ENCODE peak calls at places on chromosome 1, in nine cellular contexts. One of them, this sample, is unnamed.

GRCh38 chr1:85295006-85295431 is 18.6 kb upstream of the BCL10 start:
- DNase-seq in posterior vena cava: no peak
- DNase-seq in body of pancreas: no peak
- DNase-seq in progenitor cell of endocrine pancreas: no peak
- DNase-seq in globus pallidus: no peak
- DNase-seq in effector memory CD8-positive, alpha-beta T cell: no peak
- DNase-seq in central memory CD4-positive, alpha-beta T cell: no peak
- DNase-seq in HFFc6: no peak
- DNase-seq in heart right ventricle: no peak
- DNase-seq in this sample: no peak

GRCh38 chr1:15282038-15282437 is 35.0 kb downstream of the FHAD1 start:
- DNase-seq in posterior vena cava: no peak
- DNase-seq in body of pancreas: no peak
- DNase-seq in progenitor cell of endocrine pancreas: no peak
- DNase-seq in globus pallidus: no peak
- DNase-seq in effector memory CD8-positive, alpha-beta T cell: no peak
- DNase-seq in central memory CD4-positive, alpha-beta T cell: no peak
- DNase-seq in HFFc6: no peak
- DNase-seq in heart right ventricle: no peak
- DNase-seq in this sample: no peak

GRCh38 chr1:61950418-61950817 is 208.1 kb downstream of the PATJ start:
- DNase-seq in posterior vena cava: no peak
- DNase-seq in body of pancreas: no peak
- DNase-seq in progenitor cell of endocrine pancreas: no peak
- DNase-seq in globus pallidus: no peak
- DNase-seq in effector memory CD8-positive, alpha-beta T cell: no peak
- DNase-seq in central memory CD4-positive, alpha-beta T cell: no peak
- DNase-seq in HFFc6: no peak
- DNase-seq in heart right ventricle: no peak
- DNase-seq in this sample: no peak

GRCh38 chr1:197787623-197788536 is 12.6 kb upstream of the DENND1B start:
- DNase-seq in posterior vena cava: peak; percentile 79
- DNase-seq in body of pancreas: no peak
- DNase-seq in progenitor cell of endocrine pancreas: no peak
- DNase-seq in globus pallidus: no peak
- DNase-seq in effector memory CD8-positive, alpha-beta T cell: no peak
- DNase-seq in central memory CD4-positive, alpha-beta T cell: no peak
- DNase-seq in HFFc6: no peak
- DNase-seq in heart right ventricle: no peak
- DNase-seq in this sample: no peak

GRCh38 chr1:79198841-79199240 is 192.3 kb upstream of the ADGRL4 start:
- DNase-seq in posterior vena cava: no peak
- DNase-seq in body of pancreas: no peak
- DNase-seq in progenitor cell of endocrine pancreas: no peak
- DNase-seq in globus pallidus: no peak
- DNase-seq in effector memory CD8-positive, alpha-beta T cell: no peak
- DNase-seq in central memory CD4-positive, alpha-beta T cell: no peak
- DNase-seq in HFFc6: peak; percentile 62
- DNase-seq in heart right ventricle: no peak
- DNase-seq in this sample: no peak

GRCh38 chr1:101567582-101568189 is 330.9 kb downstream of the S1PR1 start:
- DNase-seq in posterior vena cava: no peak
- DNase-seq in body of pancreas: peak; percentile 13
- DNase-seq in progenitor cell of endocrine pancreas: no peak
- DNase-seq in globus pallidus: no peak
- DNase-seq in effector memory CD8-positive, alpha-beta T cell: peak; percentile 20
- DNase-seq in central memory CD4-positive, alpha-beta T cell: peak; percentile 24
- DNase-seq in HFFc6: no peak
- DNase-seq in heart right ventricle: peak; percentile 19
- DNase-seq in this sample: no peak

GRCh38 chr1:148352470-148353118 is 130.5 kb downstream of the PPIAL4G start:
- DNase-seq in posterior vena cava: no peak
- DNase-seq in body of pancreas: no peak
- DNase-seq in progenitor cell of endocrine pancreas: no peak
- DNase-seq in globus pallidus: no peak
- DNase-seq in effector memory CD8-positive, alpha-beta T cell: no peak
- DNase-seq in central memory CD4-positive, alpha-beta T cell: no peak
- DNase-seq in HFFc6: no peak
- DNase-seq in heart right ventricle: no peak
- DNase-seq in this sample: no peak

GRCh38 chr1:245807306-245807705 is 652.5 kb downstream of the KIF26B start:
- DNase-seq in posterior vena cava: no peak
- DNase-seq in body of pancreas: peak; percentile 10
- DNase-seq in progenitor cell of endocrine pancreas: no peak
- DNase-seq in globus pallidus: no peak
- DNase-seq in effector memory CD8-positive, alpha-beta T cell: no peak
- DNase-seq in central memory CD4-positive, alpha-beta T cell: no peak
- DNase-seq in HFFc6: no peak
- DNase-seq in heart right ventricle: no peak
- DNase-seq in this sample: no peak